ENCODE peak calls at places on chromosomes 1 and 21, in five cellular contexts. A is SK-N-SH, G is upper lobe of left lung, Y is tibial nerve, J is H1. C is an unnamed sample.
A peak's percentile ranks its signal among the peaks of the same experiment; 100 is the strongest.

GRCh38 chr1:186102559-186103148 is 272.4 kb downstream of the TPR start:
- DNase-seq in G (no peak), J (no peak), Y (no peak), A (no peak), C (no peak)

GRCh38 chr1:166133276-166133841 is 33.4 kb downstream of the FAM78B start:
- DNase-seq in Y (no peak), G (no peak), J (no peak), A (no peak), C (no peak)

GRCh38 chr1:228793032-228793431 is 57.8 kb downstream of the RHOU start:
- DNase-seq in Y (no peak), A (no peak), G (no peak), J (no peak), C (no peak)

GRCh38 chr1:192153276-192153675 is 5.0 kb upstream of the RGS18 start:
- DNase-seq in A (no peak), G (no peak), J (no peak), Y (no peak), C (no peak)

GRCh38 chr1:153465728-153466625 is 5.5 kb upstream of the S100A7 start:
- DNase-seq in A (peak; percentile 76), J (peak; percentile 43), Y (peak; percentile 26), G (peak; percentile 53), C (peak; percentile 47)

GRCh38 chr1:78787554-78787953 is 137.9 kb downstream of the IFI44 start:
- DNase-seq in J (no peak), A (no peak), Y (no peak), G (no peak), C (no peak)

GRCh38 chr1:17742590-17742989 is 12.5 kb upstream of the ACTL8 start:
- DNase-seq in J (no peak), A (peak; percentile 69), G (no peak), Y (peak; percentile 12), C (no peak)

GRCh38 chr1:218380125-218380977 is 35.2 kb downstream of the TGFB2 start:
- DNase-seq in A (no peak), G (peak; percentile 61), J (no peak), Y (no peak), C (no peak)

GRCh38 chr1:245330951-245331350 is 176.2 kb downstream of the KIF26B start:
- DNase-seq in J (no peak), Y (no peak), A (no peak), G (no peak), C (no peak)

GRCh38 chr1:177983824-177984528 is 14.1 kb upstream of the SEC16B start:
- DNase-seq in Y (peak; percentile 62), J (peak; percentile 21), G (no peak), A (peak; percentile 29), C (peak; percentile 21)

GRCh38 chr1:10046356-10047085 is 13.8 kb downstream of the UBE4B start:
- DNase-seq in J (no peak), Y (peak; percentile 16), A (no peak), G (no peak), C (no peak)

GRCh38 chr1:164836614-164837018 is 277.6 kb downstream of the PBX1 start:
- DNase-seq in G (no peak), A (peak; percentile 2), Y (no peak), J (no peak), C (no peak)

GRCh38 chr1:153510984-153511410 is 24.8 kb downstream of the S100A6 start:
- DNase-seq in A (peak; percentile 89), J (no peak), G (peak; percentile 88), Y (peak; percentile 80), C (peak; percentile 89)

GRCh38 chr1:16014509-16015482 is 3.0 kb downstream of the HSPB7 start:
- DNase-seq in G (no peak), J (no peak), Y (peak; percentile 27), A (peak; percentile 80), C (peak; percentile 60)

GRCh38 chr1:31354266-31354665 is 18.6 kb downstream of the FABP3 start:
- DNase-seq in Y (no peak), J (no peak), A (no peak), G (no peak), C (no peak)

GRCh38 chr1:37765937-37766664 is 1.2 kb upstream of the EPHA10 start:
- DNase-seq in A (peak; percentile 67), Y (no peak), G (no peak), J (no peak), C (no peak)

GRCh38 chr1:89888480-89889335 is 67.9 kb downstream of the LRRC8D start:
- DNase-seq in Y (no peak), J (no peak), A (no peak), G (no peak), C (no peak)

GRCh38 chr1:232045571-232045970 is 419.0 kb downstream of the DISC1 start:
- DNase-seq in J (no peak), A (no peak), G (no peak), Y (no peak), C (no peak)

GRCh38 chr1:164930833-164931232 is 371.8 kb downstream of the PBX1 start:
- DNase-seq in G (no peak), Y (no peak), J (no peak), A (no peak), C (no peak)

GRCh38 chr1:67723620-67724019 is 38.6 kb downstream of the GADD45A start:
- DNase-seq in A (no peak), Y (no peak), G (no peak), J (no peak), C (no peak)

GRCh38 chr21:39022901-39023693 is 160.2 kb downstream of the PSMG1 start:
- DNase-seq in J (no peak), A (no peak), G (peak; percentile 69), Y (peak; percentile 52), C (no peak)

GRCh38 chr1:80418134-80418533 is 1382.6 kb upstream of the ADGRL2 start:
- DNase-seq in Y (no peak), A (no peak), J (no peak), G (no peak), C (no peak)

GRCh38 chr1:12528021-12528852 is 89.8 kb downstream of the DHRS3 start:
- DNase-seq in J (no peak), A (no peak), Y (peak; percentile 82), G (peak; percentile 93), C (peak; percentile 93)

GRCh38 chr1:215754112-215754511 is 187.0 kb downstream of the KCTD3 start:
- DNase-seq in A (no peak), Y (no peak), G (no peak), J (no peak), C (no peak)

GRCh38 chr1:114702699-114703098 is 7.4 kb upstream of the AMPD1 start:
- DNase-seq in A (no peak), G (no peak), Y (no peak), J (no peak), C (no peak)

GRCh38 chr1:4047666-4048065 is 147.6 kb upstream of the C1orf174 start:
- DNase-seq in A (no peak), Y (no peak), G (no peak), J (no peak), C (no peak)

GRCh38 chr1:62437273-62437945 is 560 bp downstream of the USP1 start:
- DNase-seq in J (no peak), Y (no peak), G (no peak), A (no peak), C (no peak)

GRCh38 chr1:234617135-234617985 is 7.4 kb upstream of the IRF2BP2 start:
- DNase-seq in G (no peak), J (no peak), A (no peak), Y (no peak), C (no peak)

GRCh38 chr1:2789986-2790581 is 11.4 kb downstream of the TTC34 start:
- DNase-seq in A (no peak), G (no peak), Y (no peak), J (no peak), C (no peak)

GRCh38 chr1:2530501-2531361 is 668 bp upstream of the HES5 start:
- DNase-seq in J (no peak), G (peak; percentile 65), Y (no peak), A (peak; percentile 65), C (peak; percentile 59)

GRCh38 chr1:52707927-52708655 is 9.9 kb upstream of the COA7 start:
- DNase-seq in Y (no peak), J (no peak), G (peak; percentile 60), A (no peak), C (no peak)

GRCh38 chr1:226369110-226369509 is 38.8 kb downstream of the PARP1 start:
- DNase-seq in J (no peak), G (no peak), Y (no peak), A (no peak), C (no peak)

GRCh38 chr1:244151558-244151957 is 100.5 kb downstream of the ZBTB18 start:
- DNase-seq in A (no peak), G (no peak), Y (no peak), J (no peak), C (no peak)

GRCh38 chr21:44992608-44993031 is 52.8 kb downstream of the SLX9 start:
- DNase-seq in A (no peak), J (no peak), G (no peak), Y (no peak), C (no peak)

GRCh38 chr1:48203287-48203900 is 19.1 kb upstream of the SLC5A9 start:
- DNase-seq in Y (no peak), G (no peak), A (peak; percentile 61), J (no peak), C (no peak)

GRCh38 chr21:43739648-43740435 is 20.9 kb downstream of the PDXK start:
- DNase-seq in A (peak; percentile 53), J (no peak), Y (no peak), G (no peak), C (no peak)

GRCh38 chr21:43743934-43744333 is 25.0 kb downstream of the PDXK start:
- DNase-seq in Y (no peak), A (no peak), G (no peak), J (no peak), C (no peak)

GRCh38 chr21:43741425-43742096 is 22.6 kb downstream of the PDXK start:
- DNase-seq in J (no peak), Y (no peak), G (no peak), A (peak; percentile 67), C (no peak)

GRCh38 chr21:43737158-43737950 is 18.4 kb downstream of the PDXK start:
- DNase-seq in J (no peak), G (no peak), Y (no peak), A (no peak), C (no peak)

GRCh38 chr21:43740497-43741156 is 21.7 kb downstream of the PDXK start:
- DNase-seq in Y (peak; percentile 49), J (peak; percentile 68), A (peak; percentile 89), G (peak; percentile 87), C (peak; percentile 56)
- H3K36me3 ChIP-seq in Y (peaks cover 63% of the 10 kb centered on the region), J (peaks cover 9% of the 10 kb centered on the region), A (peaks cover 19% of the 10 kb centered on the region), G (peaks cover 31% of the 10 kb centered on the region), C (no peaks in the 10 kb centered on the region)

GRCh38 chr21:22020221-22020620 is 1022.0 kb downstream of the NCAM2 start:
- DNase-seq in A (no peak), Y (no peak), J (no peak), G (no peak), C (no peak)
- TF ChIP-seq EP300 in A (no peak), Y (no peak), J (no peak), G (no peak), C (no peak)

DNA sequence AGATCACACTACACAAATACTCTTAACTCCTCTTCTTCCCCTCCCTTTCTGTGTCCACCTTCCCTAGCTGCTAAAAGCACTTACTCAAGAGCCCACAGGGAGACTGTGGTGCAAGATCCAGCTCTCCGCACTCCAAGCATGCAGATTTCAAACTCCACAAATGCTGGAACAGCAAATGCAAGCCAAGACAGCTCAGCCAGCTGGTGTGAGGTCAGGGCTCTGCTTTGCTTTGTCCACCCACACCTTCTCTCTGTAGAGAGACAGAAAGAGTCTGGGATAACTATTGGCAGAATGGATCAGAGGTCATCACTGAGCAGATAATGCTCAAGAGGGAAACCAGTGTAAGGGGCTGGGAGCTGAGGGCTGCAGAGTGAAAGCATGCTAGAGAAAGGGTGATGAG is 45.2 kb upstream of the DPT start:
- DNase-seq in Y (peak; percentile 33), A (no peak), G (peak; percentile 55), J (no peak), C (peak; percentile 14)
- H3K36me3 ChIP-seq in Y (no peaks in the 10 kb centered on the region), A (no peaks in the 10 kb centered on the region), G (no peaks in the 10 kb centered on the region), J (no peaks in the 10 kb centered on the region), C (no peaks in the 10 kb centered on the region)

GRCh38 chr1:198701250-198701649 is 62.4 kb downstream of the PTPRC start:
- DNase-seq in G (no peak), A (no peak), J (no peak), Y (no peak), C (no peak)
- TF ChIP-seq EP300 in G (no peak), A (no peak), J (no peak), Y (no peak), C (no peak)

C was measured in transverse colon.